ENCODE peak calls at places on chromosomes 11 and 22, in nine cellular contexts. M is AG08395; Q is foreskin melanocyte; S is EH; W is HTR-8/SVneo; X is NCI-H1092 treated with DMSO at 0.1 percent for 48 hours; Y is fibroblast of villous mesenchyme; U is adipocyte; C is stimulated activated CD8-positive, alpha-beta memory T cell treated with anti-CD3 and anti-CD28 coated beads, Interleukin-12 subunit alpha, Interleukin-12 subunit beta, amount 100 ng/mL, for 1 hour. L is an unnamed sample.

GRCh38 chr11:31651208-31651607 is 141.6 kb downstream of the ELP4 start:
- DNase-seq in M (no peak), Q (no peak), S (no peak), W (no peak), X (no peak), Y (no peak), U (no peak), C (no peak), L (no peak)

GRCh38 chr11:12287374-12288211 is 89.8 kb upstream of the PARVA start:
- DNase-seq in M (peak), Q (no peak), S (peak), W (peak), X (peak), Y (peak), U (peak), C (no peak), L (peak)

GRCh38 chr11:118180300-118180703 is 3.9 kb upstream of the SCN2B start:
- DNase-seq in M (peak), Q (no peak), S (peak), W (peak), X (no peak), Y (no peak), U (peak), C (no peak), L (peak)

GRCh38 chr22:36544107-36544620 is 15.2 kb upstream of the EIF3D start:
- DNase-seq in M (peak), Q (no peak), S (peak), W (no peak), X (no peak), Y (no peak), U (no peak), C (no peak), L (no peak)

GRCh38 chr11:47980907-47981621 is 705 bp downstream of the PTPRJ start:
- DNase-seq in M (peak), Q (no peak), S (peak), W (peak), X (peak), Y (peak), U (peak), C (no peak), L (peak)

GRCh38 chr11:118953265-118953664 is 2.8 kb upstream of the UPK2 start:
- DNase-seq in M (no peak), Q (no peak), S (peak), W (no peak), X (peak), Y (no peak), U (no peak), C (no peak), L (no peak)

GRCh38 chr22:35538801-35539321 is 1.8 kb upstream of the RASD2 start:
- DNase-seq in M (peak), Q (no peak), S (peak), W (no peak), X (no peak), Y (no peak), U (peak), C (no peak), L (peak)

GRCh38 chr11:133977067-133977681 is 20.4 kb upstream of the IGSF9B start:
- DNase-seq in M (no peak), Q (no peak), S (no peak), W (no peak), X (no peak), Y (no peak), U (no peak), C (no peak), L (no peak)

GRCh38 chr22:45502215-45503070 is at the start of gene FBLN1:
- DNase-seq in M (peak), Q (no peak), S (peak), W (peak), X (no peak), Y (peak), U (peak), C (no peak), L (peak)

GRCh38 chr11:68872216-68873003 is 30.7 kb upstream of the CPT1A start:
- DNase-seq in M (no peak), Q (no peak), S (peak), W (no peak), X (no peak), Y (peak), U (peak), C (no peak), L (no peak)

L was measured in AG20443.